ENCODE peak calls at places on chromosome 19, in five cellular contexts. L, Y, G, P and B are unnamed samples.

GRCh38 chr19:36807029-36807428 is 31.2 kb downstream of the ZNF790 start:
- DNase-seq in L (no peak), Y (no peak), G (no peak), P (no peak), B (no peak)

GRCh38 chr19:43777163-43777700 is 3.5 kb downstream of the KCNN4 start:
- DNase-seq in L (peak), Y (peak), G (peak), P (peak), B (no peak)

GRCh38 chr19:50419580-50420035 is 870 bp downstream of the SPIB start:
- DNase-seq in L (peak), Y (no peak), G (no peak), P (no peak), B (no peak)

GRCh38 chr19:14440049-14440448 is 6.9 kb downstream of the PKN1 start:
- DNase-seq in L (peak), Y (peak), G (peak), P (no peak), B (no peak)

GRCh38 chr19:852136-853013 is at the start of gene ELANE:
- DNase-seq in L (no peak), Y (no peak), G (no peak), P (no peak), B (no peak)

GRCh38 chr19:44757735-44758505 is 9.4 kb downstream of the BCL3 start:
- DNase-seq in L (no peak), Y (peak), G (no peak), P (no peak), B (peak)

GRCh38 chr19:29211562-29212416 is 1.2 kb downstream of the UQCRFS1 start:
- DNase-seq in L (no peak), Y (no peak), G (peak), P (no peak), B (no peak)

GRCh38 chr19:44988896-44989563 is 12.2 kb upstream of the RELB start:
- DNase-seq in L (peak), Y (peak), G (peak), P (peak), B (peak)

GRCh38 chr19:16013181-16013850 is 63.0 kb upstream of the TPM4 start:
- DNase-seq in L (no peak), Y (no peak), G (no peak), P (no peak), B (no peak)